ENCODE peak calls at places on chromosomes 4 and X, in four cellular contexts. One of them, this sample, is unnamed.

GRCh38 chr4:128521634-128522253 is 234.1 kb upstream of the PGRMC2 start:
- DNase-seq in left lung: no peak
- DNase-seq in transverse colon: no peak
- DNase-seq in bronchial epithelial cell: peak; percentile 34
- DNase-seq in this sample: no peak

GRCh38 chrX:74461384-74461783 is 40.1 kb downstream of the SLC16A2 start:
- DNase-seq in left lung: no peak
- DNase-seq in transverse colon: no peak
- DNase-seq in bronchial epithelial cell: no peak
- DNase-seq in this sample: no peak

GRCh38 chr4:150315175-150315574 is 236.9 kb downstream of the DCLK2 start:
- DNase-seq in left lung: no peak
- DNase-seq in transverse colon: no peak
- DNase-seq in bronchial epithelial cell: no peak
- DNase-seq in this sample: no peak

GRCh38 chr4:88143504-88143903 is 14.9 kb downstream of the ABCG2 start:
- DNase-seq in left lung: no peak
- DNase-seq in transverse colon: no peak
- DNase-seq in bronchial epithelial cell: peak; percentile 99
- DNase-seq in this sample: no peak

GRCh38 chrX:13688772-13689518 is at the start of gene RAB9A:
- DNase-seq in left lung: peak; percentile 95
- DNase-seq in transverse colon: peak; percentile 91
- DNase-seq in bronchial epithelial cell: peak; percentile 25
- DNase-seq in this sample: peak; percentile 62

GRCh38 chr4:168907119-168907698 is 102.8 kb downstream of the CBR4 start:
- DNase-seq in left lung: no peak
- DNase-seq in transverse colon: no peak
- DNase-seq in bronchial epithelial cell: no peak
- DNase-seq in this sample: no peak

GRCh38 chr4:11182586-11183357 is 245.9 kb downstream of the HS3ST1 start:
- DNase-seq in left lung: no peak
- DNase-seq in transverse colon: no peak
- DNase-seq in bronchial epithelial cell: peak; percentile 75
- DNase-seq in this sample: no peak

GRCh38 chrX:20224814-20225487 is 41.8 kb downstream of the RPS6KA3 start:
- DNase-seq in left lung: no peak
- DNase-seq in transverse colon: no peak
- DNase-seq in bronchial epithelial cell: peak; percentile 32
- DNase-seq in this sample: no peak

GRCh38 chrX:105190252-105190853 is 30.1 kb downstream of the TEX13A start:
- DNase-seq in left lung: no peak
- DNase-seq in transverse colon: peak; percentile 10
- DNase-seq in bronchial epithelial cell: peak; percentile 27
- DNase-seq in this sample: no peak

GRCh38 chr4:79198886-79199591 is 126.8 kb downstream of the NAA11 start:
- DNase-seq in left lung: no peak
- DNase-seq in transverse colon: no peak
- DNase-seq in bronchial epithelial cell: no peak
- DNase-seq in this sample: no peak

GRCh38 chr4:159504634-159505033 is 401.8 kb downstream of the RAPGEF2 start:
- DNase-seq in left lung: no peak
- DNase-seq in transverse colon: no peak
- DNase-seq in bronchial epithelial cell: no peak
- DNase-seq in this sample: no peak

GRCh38 chr4:81214518-81215218 is 354 bp downstream of the PRKG2 start:
- DNase-seq in left lung: peak; percentile 85
- DNase-seq in transverse colon: peak; percentile 19
- DNase-seq in bronchial epithelial cell: no peak
- DNase-seq in this sample: no peak

GRCh38 chr4:81565137-81565870 is 93.6 kb upstream of the RASGEF1B start:
- DNase-seq in left lung: peak; percentile 80
- DNase-seq in transverse colon: peak; percentile 82
- DNase-seq in bronchial epithelial cell: peak; percentile 69
- DNase-seq in this sample: no peak

GRCh38 chr4:54930226-54930625 is 195.2 kb downstream of the KDR start:
- DNase-seq in left lung: no peak
- DNase-seq in transverse colon: no peak
- DNase-seq in bronchial epithelial cell: peak; percentile 73
- DNase-seq in this sample: no peak

GRCh38 chr4:178356725-178357124 is 914.5 kb upstream of the AGA start:
- DNase-seq in left lung: no peak
- DNase-seq in transverse colon: no peak
- DNase-seq in bronchial epithelial cell: no peak
- DNase-seq in this sample: no peak

GRCh38 chrX:53171356-53171755 is 53.7 kb downstream of the KDM5C start:
- DNase-seq in left lung: no peak
- DNase-seq in transverse colon: no peak
- DNase-seq in bronchial epithelial cell: no peak
- DNase-seq in this sample: no peak

GRCh38 chrX:57647020-57647419 is 33.0 kb downstream of the NLRP2B start:
- DNase-seq in left lung: no peak
- DNase-seq in transverse colon: no peak
- DNase-seq in bronchial epithelial cell: no peak
- DNase-seq in this sample: no peak

GRCh38 chr4:1318046-1318375 is 28.3 kb downstream of the MAEA start:
- DNase-seq in left lung: peak; percentile 65
- DNase-seq in transverse colon: no peak
- DNase-seq in bronchial epithelial cell: no peak
- DNase-seq in this sample: peak; percentile 46

GRCh38 chr4:126727461-126727860 is 905.3 kb upstream of the INTU start:
- DNase-seq in left lung: no peak
- DNase-seq in transverse colon: no peak
- DNase-seq in bronchial epithelial cell: peak; percentile 79
- DNase-seq in this sample: no peak

GRCh38 chr4:185839770-185840169 is 27.8 kb upstream of the SORBS2 start:
- DNase-seq in left lung: no peak
- DNase-seq in transverse colon: no peak
- DNase-seq in bronchial epithelial cell: no peak
- DNase-seq in this sample: no peak

GRCh38 chr4:98474408-98474844 is 184.0 kb downstream of the TSPAN5 start:
- DNase-seq in left lung: no peak
- DNase-seq in transverse colon: no peak
- DNase-seq in bronchial epithelial cell: peak; percentile 87
- DNase-seq in this sample: no peak

GRCh38 chr4:69759189-69759604 is 1.2 kb downstream of the SULT1B1 start:
- DNase-seq in left lung: no peak
- DNase-seq in transverse colon: peak; percentile 20
- DNase-seq in bronchial epithelial cell: peak; percentile 30
- DNase-seq in this sample: no peak

GRCh38 chrX:16462912-16463311 is 187.0 kb upstream of the S100G start:
- DNase-seq in left lung: no peak
- DNase-seq in transverse colon: no peak
- DNase-seq in bronchial epithelial cell: no peak
- DNase-seq in this sample: no peak

GRCh38 chrX:15855562-15856256 is 1.1 kb upstream of the AP1S2 start:
- DNase-seq in left lung: no peak
- DNase-seq in transverse colon: no peak
- DNase-seq in bronchial epithelial cell: no peak
- DNase-seq in this sample: no peak

GRCh38 chrX:119635799-119636198 is 29.6 kb upstream of the NKRF start:
- DNase-seq in left lung: no peak
- DNase-seq in transverse colon: no peak
- DNase-seq in bronchial epithelial cell: no peak
- DNase-seq in this sample: no peak
- H3K4me3 ChIP-seq in left lung: no peak overlapping the region
- H3K4me3 ChIP-seq in transverse colon: no peak overlapping the region
- H3K4me3 ChIP-seq in bronchial epithelial cell: no peak overlapping the region
- H3K4me3 ChIP-seq in this sample: no peak overlapping the region

GRCh38 chr4:253936-254756 is 51.1 kb downstream of the ZNF732 start:
- DNase-seq in left lung: no peak
- DNase-seq in transverse colon: no peak
- DNase-seq in bronchial epithelial cell: no peak
- DNase-seq in this sample: no peak
- TF ChIP-seq CTCF in left lung: no peak
- TF ChIP-seq CTCF in transverse colon: no peak
- TF ChIP-seq CTCF in bronchial epithelial cell: no peak
- TF ChIP-seq CTCF in this sample: no peak

GRCh38 chr4:3659131-3659530 is 107.1 kb upstream of the ADRA2C start:
- DNase-seq in left lung: no peak
- DNase-seq in transverse colon: no peak
- DNase-seq in bronchial epithelial cell: no peak
- DNase-seq in this sample: no peak
- H3K27me3 ChIP-seq in left lung: peaks cover 80% of the 10 kb centered on the region
- H3K27me3 ChIP-seq in transverse colon: peaks cover 25% of the 10 kb centered on the region
- H3K27me3 ChIP-seq in bronchial epithelial cell: no peaks in the 10 kb centered on the region
- H3K27me3 ChIP-seq in this sample: peaks cover 57% of the 10 kb centered on the region

GRCh38 chrX:110032534-110033161 is 29.7 kb downstream of the TMEM164 start:
- DNase-seq in left lung: no peak
- DNase-seq in transverse colon: no peak
- DNase-seq in bronchial epithelial cell: no peak
- DNase-seq in this sample: no peak
- H3K4me3 ChIP-seq in left lung: no peak overlapping the region
- H3K4me3 ChIP-seq in transverse colon: no peak overlapping the region
- H3K4me3 ChIP-seq in bronchial epithelial cell: no peak overlapping the region
- H3K4me3 ChIP-seq in this sample: no peak overlapping the region